ENCODE peak calls at places on chromosomes 6 and 20, in nine cellular contexts. G, V, Z, E, A, S, I, U and D are unnamed samples.

GRCh38 chr6:72619883-72620696 is 1.8 kb upstream of the KCNQ5 start:
- DNase-seq in I (peak; percentile 46), S (no peak), E (peak; percentile 55), G (no peak), Z (no peak), V (no peak), U (peak; percentile 72), A (peak; percentile 40), D (peak; percentile 65)

GRCh38 chr6:56490994-56491393 is 151.7 kb downstream of the DST start:
- DNase-seq in V (no peak), E (no peak), S (no peak), G (peak; percentile 19), A (no peak), U (no peak), Z (peak; percentile 32), I (no peak), D (no peak)

GRCh38 chr20:2254333-2254732 is 41.5 kb upstream of the TGM3 start:
- DNase-seq in U (no peak), G (no peak), A (no peak), V (no peak), I (no peak), S (no peak), Z (no peak), E (no peak), D (no peak)

GRCh38 chr6:156974897-156975296 is 197.7 kb downstream of the ARID1B start:
- DNase-seq in G (no peak), U (no peak), E (no peak), Z (no peak), V (no peak), I (no peak), A (no peak), S (no peak), D (no peak)

GRCh38 chr6:160005861-160006540 is 37.1 kb downstream of the IGF2R start:
- DNase-seq in S (no peak), V (no peak), A (peak; percentile 74), U (no peak), Z (no peak), G (no peak), I (no peak), E (no peak), D (no peak)

GRCh38 chr20:40741507-40742106 is 52.6 kb upstream of the MAFB start:
- DNase-seq in V (peak; percentile 65), E (peak; percentile 57), S (peak; percentile 67), G (no peak), I (peak; percentile 18), U (no peak), Z (no peak), A (no peak), D (no peak)

GRCh38 chr6:41705996-41706835 is 29.2 kb downstream of the TFEB start:
- DNase-seq in G (no peak), V (peak; percentile 87), U (peak; percentile 82), S (peak; percentile 85), A (peak; percentile 90), Z (no peak), E (peak; percentile 84), I (peak; percentile 86), D (peak; percentile 87)

GRCh38 chr20:34887023-34887422 is 10.6 kb downstream of the ACSS2 start:
- DNase-seq in U (no peak), G (no peak), I (no peak), S (no peak), V (no peak), A (no peak), Z (no peak), E (no peak), D (no peak)

GRCh38 chr20:33685328-33686007 is 717 bp downstream of the E2F1 start:
- DNase-seq in U (no peak), A (no peak), I (no peak), V (no peak), G (no peak), E (no peak), S (peak; percentile 52), Z (no peak), D (peak; percentile 62)

GRCh38 chr20:32576560-32576959 is 8.6 kb downstream of the NOL4L start:
- DNase-seq in I (no peak), V (no peak), E (no peak), A (no peak), U (no peak), Z (no peak), G (no peak), S (no peak), D (no peak)

GRCh38 chr6:95325858-95326257 is 251.5 kb upstream of the MANEA start:
- DNase-seq in S (no peak), I (no peak), E (no peak), A (no peak), U (no peak), G (no peak), Z (peak; percentile 53), V (no peak), D (no peak)

GRCh38 chr6:53852805-53853204 is 58.0 kb downstream of the LRRC1 start:
- DNase-seq in U (no peak), S (no peak), A (no peak), V (no peak), I (no peak), E (no peak), G (no peak), Z (no peak), D (no peak)

GRCh38 chr6:90428514-90428913 is 131.9 kb upstream of the BACH2 start:
- DNase-seq in I (no peak), G (no peak), E (no peak), Z (no peak), U (no peak), A (no peak), S (no peak), V (no peak), D (no peak)

GRCh38 chr6:125792680-125793079 is 1.9 kb downstream of the NCOA7 start:
- DNase-seq in I (no peak), U (no peak), V (no peak), Z (no peak), S (no peak), E (no peak), A (no peak), G (no peak), D (no peak)

GRCh38 chr6:19327684-19328083 is 509.5 kb upstream of the ID4 start:
- DNase-seq in Z (no peak), E (no peak), A (no peak), U (no peak), V (no peak), I (no peak), G (no peak), S (peak; percentile 44), D (no peak)